ENCODE peak calls at places on chromosomes 5 and 9, in ten cellular contexts. M is HCT116; K is uterus; G is left ventricle myocardium inferior; P is neuronal stem cell; V is aorta; R is effector memory CD4-positive, alpha-beta T cell; I is CD8-positive, alpha-beta memory T cell; J is stomach; W is GM23248. Q is an unnamed sample.

GRCh38 chr5:79062431-79062830 is 7.0 kb downstream of the DMGDH start:
- DNase-seq in M (no peak), K (no peak), G (no peak), P (no peak), V (no peak), R (no peak), I (no peak), J (no peak), W (no peak), Q (no peak)

GRCh38 chr5:17415282-17415681 is 82.7 kb upstream of the TAF11L2 start:
- DNase-seq in M (no peak), K (no peak), G (no peak), P (peak), V (no peak), R (no peak), I (no peak), J (no peak), W (no peak), Q (no peak)

GRCh38 chr9:87718231-87718630 is 7.7 kb upstream of the CTSL start:
- DNase-seq in M (no peak), K (no peak), G (no peak), P (no peak), V (no peak), R (no peak), I (no peak), J (no peak), W (no peak), Q (no peak)

GRCh38 chr9:110099236-110099741 is 108.7 kb downstream of the C9orf152 start:
- DNase-seq in M (no peak), K (peak), G (no peak), P (no peak), V (no peak), R (no peak), I (no peak), J (no peak), W (peak), Q (no peak)

GRCh38 chr9:122930933-122931850 is at the start of gene ZBTB26:
- DNase-seq in M (peak), K (peak), G (peak), P (peak), V (peak), R (peak), I (peak), J (peak), W (peak), Q (no peak)

GRCh38 chr9:97793067-97793466 is 60.0 kb upstream of the FOXE1 start:
- DNase-seq in M (no peak), K (no peak), G (no peak), P (no peak), V (no peak), R (no peak), I (no peak), J (no peak), W (no peak), Q (no peak)

GRCh38 chr5:110957934-110958333 is 113.6 kb upstream of the TSLP start:
- DNase-seq in M (no peak), K (no peak), G (no peak), P (no peak), V (no peak), R (no peak), I (no peak), J (no peak), W (peak), Q (peak)

GRCh38 chr9:132575005-132575609 is 7.3 kb upstream of the BARHL1 start:
- DNase-seq in M (peak), K (no peak), G (peak), P (no peak), V (peak), R (peak), I (peak), J (peak), W (peak), Q (no peak)

GRCh38 chr5:175230299-175230698 is 213.7 kb downstream of the DRD1 start:
- DNase-seq in M (no peak), K (no peak), G (no peak), P (no peak), V (no peak), R (no peak), I (no peak), J (no peak), W (no peak), Q (no peak)

GRCh38 chr9:136539427-136540412 is 6.1 kb downstream of the NOTCH1 start:
- DNase-seq in M (peak), K (peak), G (peak), P (no peak), V (peak), R (peak), I (peak), J (peak), W (no peak), Q (peak)

GRCh38 chr9:131116281-131117101 is 8.9 kb upstream of the NUP214 start:
- DNase-seq in M (no peak), K (no peak), G (no peak), P (no peak), V (no peak), R (no peak), I (no peak), J (no peak), W (no peak), Q (no peak)

GRCh38 chr5:68239485-68239884 is 23.9 kb downstream of the PIK3R1 start:
- DNase-seq in M (no peak), K (peak), G (peak), P (no peak), V (peak), R (peak), I (peak), J (peak), W (peak), Q (no peak)

GRCh38 chr9:128729766-128730517 is 6.0 kb upstream of the ZDHHC12 start:
- DNase-seq in M (no peak), K (no peak), G (no peak), P (no peak), V (no peak), R (no peak), I (no peak), J (no peak), W (no peak), Q (no peak)

GRCh38 chr5:16735092-16735970 is 118.5 kb upstream of the RETREG1 start:
- DNase-seq in M (no peak), K (no peak), G (no peak), P (no peak), V (no peak), R (no peak), I (no peak), J (no peak), W (peak), Q (no peak)

GRCh38 chr5:126452477-126452876 is 29.3 kb downstream of the GRAMD2B start:
- DNase-seq in M (no peak), K (no peak), G (no peak), P (no peak), V (no peak), R (no peak), I (no peak), J (no peak), W (peak), Q (no peak)

GRCh38 chr9:137077010-137077747 is at the start of gene UAP1L1:
- DNase-seq in M (no peak), K (peak), G (peak), P (no peak), V (peak), R (peak), I (peak), J (peak), W (peak), Q (no peak)

GRCh38 chr5:137629646-137630045 is 106.2 kb downstream of the KLHL3 start:
- DNase-seq in M (peak), K (no peak), G (no peak), P (peak), V (no peak), R (peak), I (no peak), J (no peak), W (peak), Q (no peak)

GRCh38 chr5:142472306-142472951 is 147.6 kb upstream of the SPRY4 start:
- DNase-seq in M (peak), K (no peak), G (no peak), P (no peak), V (no peak), R (peak), I (peak), J (no peak), W (peak), Q (peak)

GRCh38 chr9:98873535-98874432 is 66.3 kb downstream of the GALNT12 start:
- DNase-seq in M (no peak), K (no peak), G (peak), P (no peak), V (peak), R (no peak), I (no peak), J (peak), W (peak), Q (no peak)

GRCh38 chr5:502325-503079 is 21.7 kb downstream of the SLC9A3 start:
- DNase-seq in M (no peak), K (no peak), G (no peak), P (no peak), V (no peak), R (no peak), I (no peak), J (no peak), W (peak), Q (no peak)

GRCh38 chr5:116242363-116242762 is 157.5 kb downstream of the COMMD10 start:
- DNase-seq in M (no peak), K (no peak), G (no peak), P (no peak), V (no peak), R (no peak), I (no peak), J (no peak), W (no peak), Q (no peak)

GRCh38 chr5:83011990-83012389 is 65.2 kb downstream of the TMEM167A start:
- DNase-seq in M (no peak), K (no peak), G (no peak), P (no peak), V (no peak), R (no peak), I (no peak), J (no peak), W (no peak), Q (no peak)

GRCh38 chr9:133186736-133187135 is 22.3 kb downstream of the OBP2B start:
- DNase-seq in M (no peak), K (no peak), G (no peak), P (no peak), V (no peak), R (no peak), I (no peak), J (no peak), W (no peak), Q (no peak)

GRCh38 chr9:133873006-133873780 is 118.9 kb downstream of the VAV2 start:
- DNase-seq in M (no peak), K (no peak), G (no peak), P (no peak), V (no peak), R (no peak), I (no peak), J (no peak), W (no peak), Q (no peak)

GRCh38 chr5:102536323-102536928 is 37.6 kb upstream of the SLCO6A1 start:
- DNase-seq in M (peak), K (no peak), G (no peak), P (no peak), V (no peak), R (no peak), I (no peak), J (no peak), W (peak), Q (no peak)

GRCh38 chr5:113524927-113525326 is 11.4 kb downstream of the YTHDC2 start:
- DNase-seq in M (no peak), K (no peak), G (no peak), P (no peak), V (no peak), R (no peak), I (no peak), J (no peak), W (peak), Q (no peak)
- H3K27ac ChIP-seq in M (no peak), K (no peak), G (no peak), P (no peak), V (no peak), R (no peak), I (no peak), J (no peak), W (peak), Q (no peak)

GRCh38 chr5:97531549-97531948 is 348.5 kb upstream of the RIOK2 start:
- DNase-seq in M (no peak), K (no peak), G (no peak), P (no peak), V (no peak), R (no peak), I (no peak), J (no peak), W (no peak), Q (no peak)

GRCh38 chr5:97528941-97529340 is 345.9 kb upstream of the RIOK2 start:
- DNase-seq in M (no peak), K (no peak), G (no peak), P (no peak), V (no peak), R (no peak), I (no peak), J (no peak), W (peak), Q (no peak)

GRCh38 chr5:97529354-97529753 is 346.3 kb upstream of the RIOK2 start:
- DNase-seq in M (no peak), K (no peak), G (no peak), P (no peak), V (no peak), R (no peak), I (no peak), J (no peak), W (peak), Q (no peak)

DNA sequence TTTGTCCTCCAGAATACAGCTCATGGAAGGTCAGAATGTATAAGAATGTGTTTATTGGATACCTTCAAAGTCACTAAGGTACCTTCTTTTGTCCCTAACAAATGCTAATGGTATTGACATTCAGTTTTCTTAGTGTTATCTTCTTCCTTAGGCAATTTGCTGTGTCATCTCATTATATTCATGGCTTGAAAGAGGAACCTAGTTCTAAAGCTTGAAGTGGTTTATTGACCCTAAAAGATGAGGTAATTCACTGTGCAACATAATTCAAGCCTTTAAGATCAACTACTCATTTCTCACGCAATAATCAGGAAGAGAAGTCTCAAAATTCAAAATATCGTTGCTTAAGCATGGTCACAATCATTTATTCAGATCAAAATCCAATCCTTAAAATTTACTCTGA is 342.7 kb upstream of the RIOK2 start:
- DNase-seq in M (no peak), K (no peak), G (no peak), P (no peak), V (no peak), R (no peak), I (no peak), J (no peak), W (no peak), Q (no peak)
- H3K27ac ChIP-seq in M (no peak), K (no peak), G (no peak), P (no peak), V (no peak), R (no peak), I (no peak), J (no peak), W (no peak), Q (no peak)

GRCh38 chr9:113454914-113455761 is 8.4 kb upstream of the RGS3 start:
- DNase-seq in M (peak), K (peak), G (peak), P (no peak), V (peak), R (no peak), I (no peak), J (peak), W (peak), Q (no peak)
- H3K27ac ChIP-seq in M (peak), K (peak), G (peak), P (no peak), V (peak), R (no peak), I (no peak), J (peak), W (peak), Q (no peak)

GRCh38 chr5:3009605-3010004 is 258.1 kb upstream of the IRX2 start:
- DNase-seq in M (no peak), K (no peak), G (no peak), P (no peak), V (no peak), R (no peak), I (no peak), J (no peak), W (no peak), Q (no peak)

GRCh38 chr5:3010953-3011763 is 259.7 kb upstream of the IRX2 start:
- DNase-seq in M (no peak), K (no peak), G (no peak), P (no peak), V (no peak), R (no peak), I (no peak), J (no peak), W (no peak), Q (no peak)

GRCh38 chr5:3007577-3007976 is 256.1 kb upstream of the IRX2 start:
- DNase-seq in M (no peak), K (no peak), G (no peak), P (no peak), V (no peak), R (no peak), I (no peak), J (no peak), W (no peak), Q (no peak)

GRCh38 chr5:3011764-3012017 is 260.2 kb upstream of the IRX2 start:
- DNase-seq in M (no peak), K (no peak), G (no peak), P (no peak), V (no peak), R (no peak), I (no peak), J (no peak), W (no peak), Q (no peak)

GRCh38 chr5:3010301-3010952 is 258.9 kb upstream of the IRX2 start:
- DNase-seq in M (no peak), K (no peak), G (no peak), P (no peak), V (no peak), R (no peak), I (no peak), J (no peak), W (no peak), Q (peak)
- H3K27ac ChIP-seq in M (no peak), K (no peak), G (no peak), P (no peak), V (no peak), R (no peak), I (no peak), J (no peak), W (no peak), Q (no peak)

GRCh38 chr5:149206524-149207141 is 65.0 kb upstream of the AFAP1L1 start:
- DNase-seq in M (no peak), K (no peak), G (no peak), P (no peak), V (no peak), R (no peak), I (no peak), J (no peak), W (no peak), Q (peak)
- H3K27ac ChIP-seq in M (no peak), K (no peak), G (peak), P (no peak), V (no peak), R (no peak), I (no peak), J (peak), W (peak), Q (no peak)

Q was measured in epithelial cell of prostate.